ENCODE peak calls at places on chromosomes 11 and 22, in seven cellular contexts. C, K, F, B, X, Y and V are unnamed samples.

GRCh38 chr22:33028191-33028700 is 29.9 kb downstream of the SYN3 start:
- DNase-seq in X (no peak), F (no peak), B (no peak), C (no peak), Y (no peak), K (no peak), V (no peak)

GRCh38 chr22:44381761-44382454 is 69.2 kb upstream of the SHISAL1 start:
- DNase-seq in F (no peak), C (no peak), B (no peak), K (no peak), X (no peak), Y (no peak), V (no peak)

GRCh38 chr11:64224891-64225607 is 937 bp downstream of the TRPT1 start:
- DNase-seq in Y (no peak), K (no peak), B (no peak), C (no peak), X (no peak), F (no peak), V (no peak)

GRCh38 chr11:78860720-78861422 is 286.2 kb upstream of the NARS2 start:
- DNase-seq in B (no peak), F (no peak), K (no peak), C (no peak), X (no peak), Y (no peak), V (no peak)

GRCh38 chr11:120335596-120335927 is 651 bp upstream of the ARHGEF12 start:
- DNase-seq in K (no peak), C (peak), Y (no peak), X (no peak), F (peak), B (no peak), V (peak)

GRCh38 chr11:114166389-114166788 is 106.9 kb downstream of the ZBTB16 start:
- DNase-seq in Y (no peak), B (no peak), K (no peak), C (no peak), X (no peak), F (no peak), V (no peak)

GRCh38 chr11:2798951-2799761 is 86.4 kb downstream of the CDKN1C start:
- DNase-seq in F (no peak), K (no peak), B (no peak), Y (no peak), C (no peak), X (no peak), V (no peak)

GRCh38 chr11:134818531-134818930 is 406.5 kb upstream of the B3GAT1 start:
- DNase-seq in C (no peak), B (no peak), F (no peak), K (no peak), X (no peak), Y (no peak), V (no peak)

GRCh38 chr11:130213143-130213978 is 53.8 kb downstream of the ST14 start:
- DNase-seq in F (peak), C (peak), Y (peak), B (peak), X (no peak), K (peak), V (peak)

GRCh38 chr11:34313099-34313517 is 44.7 kb downstream of the ABTB2 start:
- DNase-seq in X (no peak), K (no peak), F (no peak), Y (no peak), B (no peak), C (no peak), V (peak)

GRCh38 chr22:42646569-42647525 is 2.3 kb downstream of the CYB5R3 start:
- DNase-seq in F (no peak), C (peak), B (no peak), K (no peak), Y (no peak), X (no peak), V (no peak)

GRCh38 chr22:41043727-41044126 is 48.7 kb upstream of the EP300 start:
- DNase-seq in K (no peak), F (no peak), X (no peak), B (no peak), Y (no peak), C (no peak), V (no peak)

GRCh38 chr22:36364255-36365019 is 23.3 kb downstream of the MYH9 start:
- DNase-seq in X (no peak), K (no peak), Y (no peak), B (no peak), F (no peak), C (no peak), V (no peak)

GRCh38 chr11:123719452-123719851 is 22.0 kb downstream of the ZNF202 start:
- DNase-seq in Y (no peak), B (no peak), F (no peak), K (no peak), X (peak), C (no peak), V (no peak)

GRCh38 chr11:107508201-107508857 is 50.7 kb upstream of the CWF19L2 start:
- DNase-seq in Y (peak), C (no peak), B (no peak), K (no peak), X (no peak), F (no peak), V (no peak)

GRCh38 chr11:16926868-16927267 is 87.3 kb downstream of the PLEKHA7 start:
- DNase-seq in C (no peak), B (no peak), K (no peak), F (no peak), X (no peak), Y (no peak), V (no peak)

GRCh38 chr22:24550902-24551229 is 4.1 kb downstream of the GUCD1 start:
- DNase-seq in F (no peak), B (no peak), C (no peak), K (no peak), Y (no peak), X (no peak), V (no peak)

GRCh38 chr22:37533995-37534394 is 14.8 kb upstream of the CARD10 start:
- DNase-seq in X (peak), Y (peak), K (no peak), F (no peak), C (no peak), B (no peak), V (no peak)

GRCh38 chr11:31487848-31488247 is 21.6 kb downstream of the IMMP1L start:
- DNase-seq in Y (peak), X (peak), B (no peak), K (no peak), C (no peak), F (no peak), V (peak)

GRCh38 chr11:88377151-88377550 is 39.6 kb upstream of the CTSC start:
- DNase-seq in B (no peak), F (no peak), C (no peak), K (no peak), X (no peak), Y (no peak), V (no peak)

GRCh38 chr11:86818466-86819282 is 18.3 kb downstream of the PRSS23 start:
- DNase-seq in B (no peak), C (peak), X (no peak), F (no peak), Y (peak), K (no peak), V (no peak)

GRCh38 chr22:19043111-19044085 is 78.8 kb downstream of the DGCR2 start:
- DNase-seq in K (no peak), X (peak), B (no peak), Y (no peak), F (no peak), C (no peak), V (no peak)

GRCh38 chr22:24104307-24105017 is 76.8 kb upstream of the SUSD2 start:
- DNase-seq in C (no peak), B (no peak), X (no peak), K (no peak), F (no peak), Y (no peak), V (no peak)

GRCh38 chr11:5967708-5968107 is 586 bp downstream of the OR56A5 start:
- DNase-seq in F (no peak), B (no peak), X (peak), C (no peak), K (no peak), Y (no peak), V (no peak)

GRCh38 chr22:19226428-19226827 is 47.9 kb upstream of the SLC25A1 start:
- DNase-seq in K (no peak), F (no peak), B (no peak), Y (no peak), C (no peak), X (no peak), V (no peak)

GRCh38 chr11:63872833-63873201 is 33.9 kb downstream of the MARK2 start:
- DNase-seq in Y (no peak), C (no peak), K (no peak), X (no peak), F (no peak), B (no peak), V (no peak)

GRCh38 chr11:33893711-33894401 is 2.0 kb upstream of the LMO2 start:
- DNase-seq in C (no peak), K (peak), Y (peak), X (no peak), F (peak), B (no peak), V (peak)